ENCODE peak calls at places on chromosomes 1 and 21, in ten cellular contexts. W, B, J, Z, E, Y, C, G, F and S are unnamed samples.
A peak's percentile ranks its signal among the peaks of the same experiment; 100 is the strongest.

GRCh38 chr1:1349256-1350012 is at the start of gene DVL1:
- DNase-seq in W (no peak), B (peak; percentile 67), J (peak; percentile 48), Z (no peak), E (peak; percentile 70), Y (peak; percentile 91), C (no peak), G (peak; percentile 73), F (peak; percentile 81), S (peak; percentile 95)

GRCh38 chr1:6331543-6332246 is 61.9 kb downstream of the ACOT7 start:
- DNase-seq in W (no peak), B (no peak), J (no peak), Z (no peak), E (no peak), Y (no peak), C (no peak), G (no peak), F (no peak), S (no peak)

GRCh38 chr1:210372491-210372890 is 43.8 kb downstream of the HHAT start:
- DNase-seq in W (no peak), B (no peak), J (no peak), Z (no peak), E (no peak), Y (no peak), C (no peak), G (no peak), F (no peak), S (no peak)

GRCh38 chr21:35697321-35697808 is 363.0 kb downstream of the SETD4 start:
- DNase-seq in W (no peak), B (no peak), J (peak; percentile 68), Z (peak; percentile 38), E (no peak), Y (no peak), C (no peak), G (no peak), F (peak; percentile 92), S (no peak)

GRCh38 chr1:960371-961131 is at the start of gene KLHL17:
- DNase-seq in W (no peak), B (peak; percentile 82), J (peak; percentile 76), Z (peak; percentile 46), E (peak; percentile 77), Y (peak; percentile 87), C (no peak), G (peak; percentile 80), F (peak; percentile 78), S (peak; percentile 91)

GRCh38 chr1:24236170-24237045 is 49.3 kb upstream of the IFNLR1 start:
- DNase-seq in W (no peak), B (peak; percentile 43), J (peak; percentile 47), Z (no peak), E (no peak), Y (no peak), C (peak; percentile 3), G (no peak), F (no peak), S (peak; percentile 80)

GRCh38 chr1:171727778-171728177 is 14.1 kb downstream of the VAMP4 start:
- DNase-seq in W (no peak), B (no peak), J (no peak), Z (no peak), E (no peak), Y (no peak), C (no peak), G (no peak), F (no peak), S (no peak)

GRCh38 chr21:37915941-37916794 is at the start of gene KCNJ6:
- DNase-seq in W (no peak), B (peak; percentile 87), J (peak; percentile 30), Z (no peak), E (no peak), Y (peak; percentile 94), C (no peak), G (no peak), F (peak; percentile 87), S (no peak)

GRCh38 chr1:152906023-152906565 is 2.3 kb upstream of the IVL start:
- DNase-seq in W (no peak), B (no peak), J (no peak), Z (peak; percentile 47), E (no peak), Y (no peak), C (no peak), G (no peak), F (no peak), S (no peak)

GRCh38 chr1:110633646-110634030 is 27.5 kb upstream of the KCNA2 start:
- DNase-seq in W (no peak), B (no peak), J (no peak), Z (no peak), E (no peak), Y (no peak), C (no peak), G (no peak), F (no peak), S (no peak)

GRCh38 chr1:159008744-159009188 is 941 bp upstream of the IFI16 start:
- DNase-seq in W (no peak), B (no peak), J (peak; percentile 42), Z (peak; percentile 29), E (peak; percentile 25), Y (no peak), C (no peak), G (no peak), F (no peak), S (peak; percentile 37)

GRCh38 chr1:31880957-31881697 is 57.0 kb downstream of the PTP4A2 start:
- DNase-seq in W (no peak), B (no peak), J (no peak), Z (no peak), E (no peak), Y (no peak), C (no peak), G (no peak), F (no peak), S (peak; percentile 67)

GRCh38 chr21:37855568-37856391 is 60.5 kb downstream of the KCNJ6 start:
- DNase-seq in W (no peak), B (no peak), J (no peak), Z (no peak), E (no peak), Y (peak; percentile 9), C (no peak), G (no peak), F (no peak), S (no peak)

DNA sequence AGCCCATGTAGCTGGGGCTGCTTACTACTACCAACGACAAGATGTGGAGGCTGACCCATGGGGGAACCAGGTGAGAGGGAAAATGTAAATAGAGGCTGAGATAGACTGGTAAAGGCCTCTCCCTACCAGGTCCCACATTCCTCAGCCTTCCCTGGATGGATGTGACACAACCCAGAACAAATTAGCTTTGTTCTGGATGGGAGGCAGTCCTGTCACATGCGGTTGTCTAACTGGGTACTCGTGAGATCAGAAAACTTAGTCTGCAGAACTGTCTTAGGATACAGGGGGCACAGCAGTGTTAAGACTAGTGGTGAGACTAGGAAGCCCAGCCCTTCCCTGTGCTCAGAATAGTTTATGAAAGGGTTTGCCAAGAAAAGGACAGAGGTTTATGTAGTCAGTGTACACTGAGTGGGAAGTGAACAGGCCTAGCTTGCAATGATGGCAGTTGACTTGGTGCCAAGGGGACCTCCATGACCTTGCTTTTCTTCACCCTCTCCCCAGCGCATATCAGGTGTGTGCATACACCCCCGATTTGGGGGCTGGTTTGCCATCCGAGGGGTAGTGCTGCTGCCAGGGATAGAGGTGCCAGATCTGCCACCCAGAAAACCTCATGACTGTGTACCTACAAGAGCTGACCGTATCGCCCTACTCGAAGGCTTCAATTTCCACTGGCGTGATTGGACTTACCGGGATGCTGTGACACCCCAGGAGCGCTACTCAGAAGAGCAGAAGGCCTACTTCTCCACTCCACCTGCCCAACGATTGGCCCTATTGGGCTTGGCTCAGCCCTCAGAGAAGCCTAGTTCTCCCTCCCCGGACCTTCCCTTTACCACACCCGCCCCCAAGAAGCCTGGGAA is 8.4 kb downstream of the MMACHC start:
- DNase-seq in W (no peak), B (peak; percentile 50), J (no peak), Z (no peak), E (no peak), Y (no peak), C (no peak), G (no peak), F (no peak), S (no peak)
- TF ChIP-seq CTCF in W (no peak), B (peak; percentile 30), J (peak; percentile 33), Z (no peak), E (no peak), Y (no peak), C (peak; percentile 16), G (no peak), F (peak; percentile 15), S (no peak)

GRCh38 chr1:229710746-229711145 is 84.7 kb downstream of the URB2 start:
- DNase-seq in W (no peak), B (no peak), J (no peak), Z (no peak), E (no peak), Y (no peak), C (no peak), G (no peak), F (no peak), S (no peak)
- TF ChIP-seq CTCF in W (no peak), B (peak; percentile 38), J (no peak), Z (no peak), E (no peak), Y (peak; percentile 15), C (no peak), G (no peak), F (peak; percentile 18), S (no peak)

GRCh38 chr1:9946315-9946714 is 3.0 kb downstream of the NMNAT1 start:
- DNase-seq in W (no peak), B (no peak), J (no peak), Z (no peak), E (no peak), Y (no peak), C (no peak), G (no peak), F (no peak), S (no peak)

GRCh38 chr1:9942399-9942938 is 722 bp downstream of the LZIC start:
- DNase-seq in W (no peak), B (peak; percentile 29), J (no peak), Z (no peak), E (no peak), Y (peak; percentile 61), C (peak; percentile 21), G (no peak), F (peak; percentile 67), S (peak; percentile 71)

GRCh38 chr1:9942939-9943807 is at the start of the genes LZIC and NMNAT1:
- DNase-seq in W (peak; percentile 63), B (peak; percentile 95), J (peak; percentile 95), Z (peak; percentile 89), E (peak; percentile 82), Y (peak; percentile 97), C (peak; percentile 68), G (peak; percentile 92), F (peak; percentile 96), S (peak; percentile 97)
- TF ChIP-seq CTCF in W (no peak), B (no peak), J (no peak), Z (no peak), E (no peak), Y (no peak), C (no peak), G (no peak), F (no peak), S (no peak)

DNA sequence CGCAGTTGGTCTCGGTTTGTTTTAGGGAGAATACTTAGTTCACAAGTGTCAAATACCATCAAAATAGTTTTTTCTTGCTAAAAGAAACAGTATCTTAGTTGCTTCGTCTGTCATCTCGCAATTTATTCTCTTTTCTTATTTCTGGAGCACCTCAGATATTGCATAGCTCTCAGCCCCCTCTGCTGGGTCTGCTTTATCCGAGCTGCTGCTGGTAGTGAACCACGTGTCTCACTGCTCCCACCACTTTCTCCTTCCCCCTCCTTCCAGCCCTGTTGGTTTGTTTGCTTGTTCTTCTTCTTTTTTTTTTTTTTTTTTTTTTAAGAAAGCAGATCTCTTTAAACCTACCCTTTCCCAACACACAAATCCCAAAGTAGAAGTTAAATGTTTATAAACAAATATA is 170.8 kb downstream of the EDEM3 start:
- DNase-seq in W (no peak), B (peak; percentile 33), J (no peak), Z (no peak), E (no peak), Y (peak; percentile 29), C (no peak), G (no peak), F (peak; percentile 41), S (no peak)
- TF ChIP-seq CTCF in W (no peak), B (peak; percentile 23), J (no peak), Z (no peak), E (no peak), Y (peak; percentile 8), C (no peak), G (no peak), F (no peak), S (no peak)